ENCODE peak calls at places on chromosomes 4 and X, in nine cellular contexts. One of them, this sample, is unnamed.

GRCh38 chr4:77284036-77284435 is 127.0 kb downstream of the CCNG2 start:
- DNase-seq in activated T-cell treated with anti-CD3 and anti-CD28 coated beads for 1 hour: no peak
- DNase-seq in AML-193: no peak
- DNase-seq in T-cell: no peak
- DNase-seq in caudate nucleus: no peak
- DNase-seq in HT1080: peak
- DNase-seq in hepatocyte: no peak
- DNase-seq in NCI-H1092 treated with DMSO at 0.1 percent for 48 hours: no peak
- DNase-seq in cardiac fibroblast: no peak
- DNase-seq in this sample: no peak

GRCh38 chrX:37690123-37690522 is 4.5 kb downstream of the XK start:
- DNase-seq in AML-193: no peak
- DNase-seq in caudate nucleus: no peak
- DNase-seq in HT1080: no peak
- DNase-seq in cardiac fibroblast: no peak
- DNase-seq in hepatocyte: no peak
- DNase-seq in T-cell: no peak
- DNase-seq in activated T-cell treated with anti-CD3 and anti-CD28 coated beads for 1 hour: no peak
- DNase-seq in NCI-H1092 treated with DMSO at 0.1 percent for 48 hours: no peak
- DNase-seq in this sample: no peak

GRCh38 chr4:113316879-113317278 is 267.4 kb downstream of the ANK2 start:
- DNase-seq in caudate nucleus: no peak
- DNase-seq in AML-193: no peak
- DNase-seq in hepatocyte: no peak
- DNase-seq in cardiac fibroblast: peak
- DNase-seq in activated T-cell treated with anti-CD3 and anti-CD28 coated beads for 1 hour: no peak
- DNase-seq in T-cell: no peak
- DNase-seq in NCI-H1092 treated with DMSO at 0.1 percent for 48 hours: no peak
- DNase-seq in HT1080: no peak
- DNase-seq in this sample: no peak

GRCh38 chr4:8168832-8169598 is 10.4 kb upstream of the ABLIM2 start:
- DNase-seq in T-cell: no peak
- DNase-seq in AML-193: no peak
- DNase-seq in NCI-H1092 treated with DMSO at 0.1 percent for 48 hours: no peak
- DNase-seq in HT1080: no peak
- DNase-seq in cardiac fibroblast: no peak
- DNase-seq in hepatocyte: no peak
- DNase-seq in activated T-cell treated with anti-CD3 and anti-CD28 coated beads for 1 hour: no peak
- DNase-seq in caudate nucleus: no peak
- DNase-seq in this sample: no peak

GRCh38 chr4:154208424-154208823 is 283.2 kb downstream of the DCHS2 start:
- DNase-seq in caudate nucleus: no peak
- DNase-seq in HT1080: peak
- DNase-seq in T-cell: no peak
- DNase-seq in AML-193: no peak
- DNase-seq in NCI-H1092 treated with DMSO at 0.1 percent for 48 hours: no peak
- DNase-seq in activated T-cell treated with anti-CD3 and anti-CD28 coated beads for 1 hour: no peak
- DNase-seq in hepatocyte: peak
- DNase-seq in cardiac fibroblast: peak
- DNase-seq in this sample: no peak

GRCh38 chr4:25031077-25031606 is 396 bp upstream of the LGI2 start:
- DNase-seq in T-cell: no peak
- DNase-seq in HT1080: peak
- DNase-seq in cardiac fibroblast: peak
- DNase-seq in caudate nucleus: no peak
- DNase-seq in NCI-H1092 treated with DMSO at 0.1 percent for 48 hours: peak
- DNase-seq in activated T-cell treated with anti-CD3 and anti-CD28 coated beads for 1 hour: no peak
- DNase-seq in AML-193: no peak
- DNase-seq in hepatocyte: peak
- DNase-seq in this sample: peak

GRCh38 chrX:40174594-40175415 is 77.0 kb upstream of the BCOR start:
- DNase-seq in T-cell: no peak
- DNase-seq in AML-193: no peak
- DNase-seq in HT1080: no peak
- DNase-seq in hepatocyte: peak
- DNase-seq in caudate nucleus: no peak
- DNase-seq in activated T-cell treated with anti-CD3 and anti-CD28 coated beads for 1 hour: no peak
- DNase-seq in cardiac fibroblast: peak
- DNase-seq in NCI-H1092 treated with DMSO at 0.1 percent for 48 hours: peak
- DNase-seq in this sample: peak

GRCh38 chr4:1312821-1313640 is 23.3 kb downstream of the MAEA start:
- DNase-seq in activated T-cell treated with anti-CD3 and anti-CD28 coated beads for 1 hour: no peak
- DNase-seq in AML-193: no peak
- DNase-seq in HT1080: no peak
- DNase-seq in hepatocyte: no peak
- DNase-seq in T-cell: no peak
- DNase-seq in caudate nucleus: no peak
- DNase-seq in NCI-H1092 treated with DMSO at 0.1 percent for 48 hours: no peak
- DNase-seq in cardiac fibroblast: no peak
- DNase-seq in this sample: no peak

GRCh38 chrX:69305333-69306062 is 140.2 kb upstream of the PJA1 start:
- DNase-seq in cardiac fibroblast: no peak
- DNase-seq in activated T-cell treated with anti-CD3 and anti-CD28 coated beads for 1 hour: no peak
- DNase-seq in NCI-H1092 treated with DMSO at 0.1 percent for 48 hours: no peak
- DNase-seq in hepatocyte: no peak
- DNase-seq in caudate nucleus: no peak
- DNase-seq in HT1080: no peak
- DNase-seq in AML-193: no peak
- DNase-seq in T-cell: no peak
- DNase-seq in this sample: no peak

GRCh38 chrX:79601336-79602131 is 234.4 kb upstream of the ITM2A start:
- DNase-seq in HT1080: no peak
- DNase-seq in NCI-H1092 treated with DMSO at 0.1 percent for 48 hours: no peak
- DNase-seq in AML-193: no peak
- DNase-seq in activated T-cell treated with anti-CD3 and anti-CD28 coated beads for 1 hour: no peak
- DNase-seq in T-cell: no peak
- DNase-seq in cardiac fibroblast: no peak
- DNase-seq in caudate nucleus: no peak
- DNase-seq in hepatocyte: peak
- DNase-seq in this sample: no peak

GRCh38 chr4:67614186-67614585 is 55.7 kb downstream of the STAP1 start:
- DNase-seq in HT1080: no peak
- DNase-seq in hepatocyte: no peak
- DNase-seq in T-cell: no peak
- DNase-seq in AML-193: no peak
- DNase-seq in cardiac fibroblast: no peak
- DNase-seq in activated T-cell treated with anti-CD3 and anti-CD28 coated beads for 1 hour: no peak
- DNase-seq in NCI-H1092 treated with DMSO at 0.1 percent for 48 hours: no peak
- DNase-seq in caudate nucleus: no peak
- DNase-seq in this sample: no peak

GRCh38 chr4:152678841-152679240 is 956 bp downstream of the TMEM154 start:
- DNase-seq in AML-193: no peak
- DNase-seq in cardiac fibroblast: peak
- DNase-seq in T-cell: no peak
- DNase-seq in activated T-cell treated with anti-CD3 and anti-CD28 coated beads for 1 hour: no peak
- DNase-seq in NCI-H1092 treated with DMSO at 0.1 percent for 48 hours: peak
- DNase-seq in caudate nucleus: no peak
- DNase-seq in hepatocyte: no peak
- DNase-seq in HT1080: peak
- DNase-seq in this sample: no peak

GRCh38 chrX:105645667-105646354 is 176.5 kb upstream of the NRK start:
- DNase-seq in T-cell: no peak
- DNase-seq in activated T-cell treated with anti-CD3 and anti-CD28 coated beads for 1 hour: no peak
- DNase-seq in cardiac fibroblast: peak
- DNase-seq in AML-193: no peak
- DNase-seq in hepatocyte: no peak
- DNase-seq in HT1080: peak
- DNase-seq in NCI-H1092 treated with DMSO at 0.1 percent for 48 hours: no peak
- DNase-seq in caudate nucleus: no peak
- DNase-seq in this sample: no peak

GRCh38 chr4:152374606-152375285 is 161.1 kb downstream of the FBXW7 start:
- DNase-seq in NCI-H1092 treated with DMSO at 0.1 percent for 48 hours: no peak
- DNase-seq in caudate nucleus: no peak
- DNase-seq in hepatocyte: no peak
- DNase-seq in activated T-cell treated with anti-CD3 and anti-CD28 coated beads for 1 hour: no peak
- DNase-seq in cardiac fibroblast: no peak
- DNase-seq in HT1080: no peak
- DNase-seq in T-cell: no peak
- DNase-seq in AML-193: no peak
- DNase-seq in this sample: no peak

GRCh38 chr4:152063301-152064235 is 302.8 kb upstream of the GATB start:
- DNase-seq in hepatocyte: peak
- DNase-seq in caudate nucleus: peak
- DNase-seq in cardiac fibroblast: no peak
- DNase-seq in AML-193: no peak
- DNase-seq in activated T-cell treated with anti-CD3 and anti-CD28 coated beads for 1 hour: no peak
- DNase-seq in T-cell: peak
- DNase-seq in NCI-H1092 treated with DMSO at 0.1 percent for 48 hours: peak
- DNase-seq in HT1080: no peak
- DNase-seq in this sample: no peak

GRCh38 chrX:26851981-26852380 is 611.2 kb downstream of the PPP4R3C start:
- DNase-seq in caudate nucleus: no peak
- DNase-seq in hepatocyte: peak
- DNase-seq in NCI-H1092 treated with DMSO at 0.1 percent for 48 hours: no peak
- DNase-seq in activated T-cell treated with anti-CD3 and anti-CD28 coated beads for 1 hour: no peak
- DNase-seq in HT1080: peak
- DNase-seq in T-cell: no peak
- DNase-seq in cardiac fibroblast: peak
- DNase-seq in AML-193: no peak
- DNase-seq in this sample: no peak

GRCh38 chr4:108574402-108574801 is 46.0 kb upstream of the RPL34 start:
- DNase-seq in caudate nucleus: no peak
- DNase-seq in HT1080: no peak
- DNase-seq in NCI-H1092 treated with DMSO at 0.1 percent for 48 hours: no peak
- DNase-seq in T-cell: no peak
- DNase-seq in hepatocyte: no peak
- DNase-seq in activated T-cell treated with anti-CD3 and anti-CD28 coated beads for 1 hour: no peak
- DNase-seq in cardiac fibroblast: no peak
- DNase-seq in AML-193: no peak
- DNase-seq in this sample: no peak